ENCODE peak calls at places on chromosome 4, in eight cellular contexts. Q is spleen, A is NB4, V is heart left ventricle, D is lower lobe of right lung, X is A673, G is fibroblast of lung, Z is cardiac muscle cell. P is an unnamed sample.

GRCh38 chr4:78205601-78206000 is 148.5 kb downstream of the FRAS1 start:
- DNase-seq in G (no peak), A (no peak), V (no peak), X (no peak), D (no peak), Z (no peak), Q (no peak), P (peak; percentile 24)

GRCh38 chr4:186029731-186030421 is 39.1 kb upstream of the TLR3 start:
- DNase-seq in D (peak; percentile 67), G (peak; percentile 72), X (peak; percentile 26), Z (peak; percentile 86), Q (no peak), A (no peak), V (peak; percentile 82), P (no peak)

GRCh38 chr4:81965911-81966310 is 407.9 kb downstream of the HNRNPD start:
- DNase-seq in Z (no peak), D (no peak), A (no peak), G (no peak), X (no peak), Q (no peak), V (no peak), P (no peak)

GRCh38 chr4:23958749-23959148 is 68.9 kb upstream of the PPARGC1A start:
- DNase-seq in G (no peak), V (no peak), A (no peak), Q (no peak), D (no peak), X (no peak), Z (no peak), P (no peak)

GRCh38 chr4:57158762-57159161 is 48.6 kb upstream of the IGFBP7 start:
- DNase-seq in A (no peak), Q (no peak), G (peak; percentile 49), V (no peak), X (no peak), Z (no peak), D (no peak), P (no peak)

GRCh38 chr4:55181606-55182005 is 56.2 kb upstream of the KDR start:
- DNase-seq in A (no peak), X (no peak), Z (peak; percentile 82), Q (no peak), V (no peak), D (no peak), G (peak; percentile 78), P (no peak)

GRCh38 chr4:40940317-40940720 is 190.6 kb downstream of the NSUN7 start:
- DNase-seq in Z (peak; percentile 69), X (no peak), Q (no peak), V (peak; percentile 75), A (no peak), G (no peak), D (no peak), P (no peak)

GRCh38 chr4:128942547-128942946 is 133.0 kb downstream of the JADE1 start:
- DNase-seq in Q (no peak), D (no peak), G (peak; percentile 71), X (no peak), V (no peak), A (no peak), Z (peak; percentile 35), P (no peak)

GRCh38 chr4:52260507-52261302 is 209.6 kb downstream of the SPATA18 start:
- DNase-seq in X (no peak), V (peak; percentile 40), Z (peak; percentile 14), A (no peak), D (no peak), Q (no peak), G (no peak), P (no peak)

GRCh38 chr4:182294436-182294835 is 51.2 kb downstream of the TENM3 start:
- DNase-seq in G (peak; percentile 52), V (no peak), X (no peak), Q (no peak), D (no peak), A (no peak), Z (peak; percentile 78), P (no peak)

GRCh38 chr4:139734201-139734874 is 68.7 kb downstream of the MGST2 start:
- DNase-seq in G (peak; percentile 46), Z (peak; percentile 89), Q (no peak), X (peak; percentile 5), V (no peak), A (peak; percentile 58), D (no peak), P (peak; percentile 20)
- H3K4me3 ChIP-seq in G (peak overlapping the region; percentile 53), Z (peak overlapping the region; percentile 17), Q (peak overlapping the region; percentile 45), X (peak overlapping the region; percentile 41), V (peak overlapping the region; percentile 55), A (peak overlapping the region; percentile 28), D (peak overlapping the region; percentile 50), P (no peak overlapping the region)

GRCh38 chr4:71093745-71094144 is 100.3 kb downstream of the DCK start:
- DNase-seq in A (no peak), Q (no peak), V (no peak), X (no peak), D (no peak), Z (no peak), G (no peak), P (no peak)

GRCh38 chr4:71094201-71094600 is 100.8 kb downstream of the DCK start:
- DNase-seq in D (no peak), A (no peak), Z (no peak), G (no peak), Q (no peak), X (no peak), V (no peak), P (no peak)

DNA sequence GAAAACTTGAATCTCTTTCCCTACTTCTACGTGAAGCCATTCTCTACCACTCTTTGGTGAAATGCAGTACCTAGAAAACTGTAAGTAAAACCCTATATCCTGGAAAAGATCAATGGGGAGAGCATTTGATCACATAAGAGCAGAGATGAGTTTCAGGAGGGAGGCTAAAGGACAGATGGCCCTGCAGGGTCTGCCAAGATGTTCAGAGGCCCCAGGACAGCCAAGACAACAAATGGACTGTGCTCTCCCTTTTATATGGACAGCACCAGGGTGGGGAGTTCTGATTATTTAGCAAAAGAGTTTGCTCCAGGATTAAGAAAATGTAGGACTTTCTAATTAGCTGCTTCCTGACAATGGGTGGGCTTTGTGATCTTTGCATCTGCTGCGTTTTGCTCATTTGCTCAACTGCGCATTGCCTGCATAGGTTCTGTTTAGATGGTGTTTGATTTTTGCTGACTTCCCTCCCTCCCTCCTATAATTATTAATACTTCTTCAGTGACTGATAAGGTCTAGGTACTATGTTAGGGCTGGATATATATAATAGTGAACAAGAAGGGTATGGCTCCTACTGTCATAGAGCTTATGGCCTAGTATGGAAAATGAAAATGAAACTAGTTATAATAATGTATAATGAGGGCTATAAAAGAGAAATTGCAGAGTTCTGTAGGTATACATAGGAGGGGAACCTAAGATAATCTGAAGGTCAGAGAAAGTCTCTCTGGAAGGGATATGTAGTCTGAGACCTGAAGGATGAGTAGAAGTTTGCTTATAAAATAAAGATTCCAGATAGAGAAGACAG is 101.9 kb downstream of the DCK start:
- DNase-seq in D (no peak), G (no peak), V (no peak), Z (no peak), Q (no peak), X (no peak), A (no peak), P (no peak)
- H3K4me3 ChIP-seq in D (no peak overlapping the region), G (no peak overlapping the region), V (no peak overlapping the region), Z (no peak overlapping the region), Q (no peak overlapping the region), X (no peak overlapping the region), A (no peak overlapping the region), P (no peak overlapping the region)

GRCh38 chr4:107035711-107036601 is at the start of gene DKK2:
- DNase-seq in Z (peak; percentile 33), Q (peak; percentile 73), X (peak; percentile 86), A (peak; percentile 6), D (peak; percentile 46), G (peak; percentile 50), V (peak; percentile 8), P (peak; percentile 12)

GRCh38 chr4:107036602-107037151 is 564 bp upstream of the DKK2 start:
- DNase-seq in G (peak; percentile 6), Z (no peak), A (no peak), X (peak; percentile 70), V (peak; percentile 3), Q (no peak), D (no peak), P (no peak)

GRCh38 chr4:107034091-107034698 is 1.9 kb downstream of the DKK2 start:
- DNase-seq in Q (peak; percentile 75), V (peak; percentile 9), X (peak; percentile 98), Z (peak; percentile 26), D (no peak), G (peak; percentile 41), A (peak; percentile 16), P (no peak)

GRCh38 chr4:107037188-107037587 is 1.1 kb upstream of the DKK2 start:
- DNase-seq in Z (peak; percentile 53), V (peak; percentile 29), G (peak; percentile 45), X (peak; percentile 87), A (no peak), D (peak; percentile 49), Q (peak; percentile 65), P (no peak)

DNA sequence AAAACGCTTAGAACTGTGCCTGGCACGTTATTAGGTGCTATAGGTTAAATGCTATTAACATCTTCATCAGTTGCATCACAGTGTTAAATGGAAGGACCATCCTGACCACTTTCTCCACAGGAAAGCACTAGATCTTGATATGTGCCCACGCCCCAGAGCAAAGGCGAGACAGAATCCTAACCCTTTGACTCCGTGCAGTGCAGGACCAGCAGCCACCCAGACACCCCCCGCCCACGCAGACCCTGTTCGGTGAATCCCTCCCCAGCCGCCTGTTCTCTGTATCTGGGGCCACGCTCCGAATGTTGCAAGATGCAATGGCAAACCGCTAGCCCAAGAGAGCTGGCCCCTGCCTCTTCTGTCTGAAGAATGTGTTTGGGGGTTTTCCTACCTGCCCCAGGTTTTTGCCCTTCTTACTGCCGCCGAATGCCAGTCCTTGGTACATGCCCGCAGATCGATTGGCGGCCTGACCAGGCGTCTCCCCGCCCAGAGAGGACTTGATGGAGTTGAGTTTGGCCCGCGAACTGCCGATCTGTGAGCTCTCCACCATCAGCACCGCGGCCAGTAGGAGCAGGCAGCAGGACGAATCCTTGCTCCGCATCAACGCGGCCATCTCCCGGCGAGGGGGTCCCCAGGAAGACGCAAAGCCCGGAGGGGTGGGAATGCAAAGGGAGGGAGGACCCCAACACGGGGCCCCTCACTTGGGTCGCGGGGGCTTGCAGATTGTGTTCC is 967 bp downstream of the DKK2 start:
- DNase-seq in X (peak; percentile 65), V (no peak), G (peak; percentile 44), Z (peak; percentile 29), A (no peak), Q (peak; percentile 72), D (peak; percentile 44), P (no peak)
- H3K4me3 ChIP-seq in X (peak overlapping the region; percentile 82), V (peak overlapping the region; percentile 40), G (peak overlapping the region; percentile 49), Z (peak overlapping the region; percentile 30), A (no peak overlapping the region), Q (peak overlapping the region; percentile 25), D (peak overlapping the region; percentile 47), P (no peak overlapping the region)

GRCh38 chr4:123449780-123450179 is 53.2 kb downstream of the SPRY1 start:
- DNase-seq in D (no peak), V (no peak), X (peak; percentile 23), Q (no peak), A (peak; percentile 62), Z (peak; percentile 39), G (peak; percentile 72), P (peak; percentile 24)

GRCh38 chr4:123450393-123450792 is 53.8 kb downstream of the SPRY1 start:
- DNase-seq in A (no peak), G (no peak), Z (no peak), X (no peak), Q (no peak), V (no peak), D (no peak), P (no peak)

GRCh38 chr4:123446791-123447474 is 50.3 kb downstream of the SPRY1 start:
- DNase-seq in A (no peak), D (no peak), G (no peak), Z (no peak), V (no peak), X (peak; percentile 33), Q (no peak), P (peak; percentile 47)

GRCh38 chr4:123452585-123452984 is 56.0 kb downstream of the SPRY1 start:
- DNase-seq in Q (no peak), Z (peak; percentile 55), G (peak; percentile 87), A (peak; percentile 52), X (peak; percentile 80), V (no peak), D (peak; percentile 70), P (peak; percentile 19)

GRCh38 chr4:123449362-123449761 is 52.8 kb downstream of the SPRY1 start:
- DNase-seq in D (no peak), Z (no peak), A (no peak), X (no peak), Q (no peak), G (peak; percentile 25), V (no peak), P (no peak)
- H3K4me3 ChIP-seq in D (no peak overlapping the region), Z (no peak overlapping the region), A (no peak overlapping the region), X (no peak overlapping the region), Q (no peak overlapping the region), G (no peak overlapping the region), V (no peak overlapping the region), P (no peak overlapping the region)

P was measured in Jurkat, Clone E6-1.